ENCODE peak calls at places on chromosomes 4 and X, in eight cellular contexts. R, A, S, D, Y, N, T and O are unnamed samples.

GRCh38 chr4:43757147-43757546 is 691.5 kb downstream of the KCTD8 start:
- DNase-seq in S (no peak), R (no peak), N (no peak), T (no peak), A (peak; percentile 3), D (no peak), Y (no peak), O (no peak)

GRCh38 chr4:162061214-162061613 is 102.6 kb downstream of the FSTL5 start:
- DNase-seq in Y (no peak), A (no peak), S (no peak), T (no peak), R (no peak), N (no peak), D (no peak), O (no peak)

GRCh38 chr4:123826896-123827295 is 430.3 kb downstream of the SPRY1 start:
- DNase-seq in R (no peak), D (no peak), S (no peak), A (peak; percentile 52), Y (no peak), N (no peak), T (no peak), O (no peak)

GRCh38 chrX:65516756-65517155 is 17.8 kb downstream of the LAS1L start:
- DNase-seq in D (no peak), A (no peak), Y (no peak), R (no peak), T (no peak), N (no peak), S (no peak), O (no peak)

GRCh38 chr4:53693408-53693807 is 102.1 kb upstream of the LNX1 start:
- DNase-seq in N (no peak), A (no peak), S (no peak), T (no peak), D (no peak), Y (no peak), R (no peak), O (no peak)

GRCh38 chrX:143027262-143027661 is 1.5 kb downstream of the SPANXN4 start:
- DNase-seq in D (no peak), Y (no peak), A (no peak), R (no peak), T (no peak), N (no peak), S (no peak), O (no peak)

GRCh38 chr4:128582319-128582948 is 227.1 kb upstream of the JADE1 start:
- DNase-seq in A (peak; percentile 96), R (no peak), T (no peak), N (no peak), D (no peak), S (no peak), Y (no peak), O (no peak)

GRCh38 chrX:14948701-14949100 is 75.5 kb downstream of the MOSPD2 start:
- DNase-seq in Y (no peak), T (no peak), N (no peak), R (no peak), S (no peak), D (no peak), A (no peak), O (no peak)

GRCh38 chr4:48329976-48330375 is 11.4 kb upstream of the SLAIN2 start:
- DNase-seq in A (peak; percentile 76), S (no peak), N (no peak), Y (no peak), D (no peak), T (no peak), R (peak; percentile 94), O (no peak)

GRCh38 chr4:138953962-138954371 is 61.6 kb upstream of the NOCT start:
- DNase-seq in S (no peak), A (no peak), T (no peak), D (no peak), N (no peak), R (peak; percentile 99), Y (no peak), O (no peak)

GRCh38 chr4:184818216-184818564 is 7.6 kb downstream of the ACSL1 start:
- DNase-seq in A (no peak), Y (no peak), T (no peak), N (no peak), R (no peak), S (no peak), D (no peak), O (no peak)

GRCh38 chr4:39855909-39856512 is 121.7 kb downstream of the PDS5A start:
- DNase-seq in T (no peak), R (no peak), D (no peak), N (no peak), S (no peak), Y (no peak), A (peak; percentile 13), O (no peak)

GRCh38 chrX:29992083-29992482 is 223.3 kb upstream of the MAGEB2 start:
- DNase-seq in N (no peak), S (no peak), A (no peak), D (no peak), Y (no peak), T (no peak), R (no peak), O (no peak)